ENCODE peak calls at places on chromosomes 12 and 14, in nine cellular contexts. One of them, this sample, is unnamed.

GRCh38 chr12:20372326-20373097 is 4.2 kb downstream of the PDE3A start:
- DNase-seq in NCI-H1092: no peak
- DNase-seq in SJSA1: no peak
- DNase-seq in lung microvascular endothelial cell: no peak
- DNase-seq in CD8-positive, alpha-beta memory T cell: no peak
- DNase-seq in mucosa of descending colon: no peak
- DNase-seq in choroid plexus epithelial cell: no peak
- DNase-seq in A549: no peak
- DNase-seq in transverse colon: no peak
- DNase-seq in this sample: no peak

GRCh38 chr14:26984318-26985177 is 386.7 kb upstream of the NOVA1 start:
- DNase-seq in transverse colon: peak; percentile 64
- DNase-seq in A549: peak; percentile 77
- DNase-seq in choroid plexus epithelial cell: peak; percentile 76
- DNase-seq in CD8-positive, alpha-beta memory T cell: no peak
- DNase-seq in mucosa of descending colon: no peak
- DNase-seq in SJSA1: peak; percentile 45
- DNase-seq in NCI-H1092: peak; percentile 80
- DNase-seq in lung microvascular endothelial cell: peak; percentile 60
- DNase-seq in this sample: peak; percentile 2

GRCh38 chr12:5768171-5768879 is 176.7 kb downstream of the ANO2 start:
- DNase-seq in transverse colon: no peak
- DNase-seq in choroid plexus epithelial cell: no peak
- DNase-seq in A549: no peak
- DNase-seq in SJSA1: no peak
- DNase-seq in lung microvascular endothelial cell: no peak
- DNase-seq in CD8-positive, alpha-beta memory T cell: no peak
- DNase-seq in mucosa of descending colon: peak; percentile 45
- DNase-seq in NCI-H1092: no peak
- DNase-seq in this sample: no peak

GRCh38 chr14:22982477-22983245 is at the start of gene AJUBA:
- DNase-seq in lung microvascular endothelial cell: peak; percentile 91
- DNase-seq in A549: peak; percentile 95
- DNase-seq in transverse colon: peak; percentile 86
- DNase-seq in CD8-positive, alpha-beta memory T cell: peak; percentile 76
- DNase-seq in SJSA1: peak; percentile 97
- DNase-seq in NCI-H1092: no peak
- DNase-seq in choroid plexus epithelial cell: peak; percentile 91
- DNase-seq in mucosa of descending colon: peak; percentile 87
- DNase-seq in this sample: peak; percentile 93

GRCh38 chr12:81888961-81889360 is 129.8 kb upstream of the PPFIA2 start:
- DNase-seq in CD8-positive, alpha-beta memory T cell: no peak
- DNase-seq in NCI-H1092: no peak
- DNase-seq in mucosa of descending colon: no peak
- DNase-seq in choroid plexus epithelial cell: no peak
- DNase-seq in lung microvascular endothelial cell: no peak
- DNase-seq in transverse colon: no peak
- DNase-seq in SJSA1: no peak
- DNase-seq in A549: no peak
- DNase-seq in this sample: no peak

GRCh38 chr14:100905166-100905565 is 1.6 kb upstream of the RTL1 start:
- DNase-seq in A549: no peak
- DNase-seq in CD8-positive, alpha-beta memory T cell: no peak
- DNase-seq in transverse colon: no peak
- DNase-seq in lung microvascular endothelial cell: no peak
- DNase-seq in mucosa of descending colon: no peak
- DNase-seq in choroid plexus epithelial cell: no peak
- DNase-seq in SJSA1: no peak
- DNase-seq in NCI-H1092: no peak
- DNase-seq in this sample: no peak

GRCh38 chr14:54502602-54503001 is 7.1 kb upstream of the CGRRF1 start:
- DNase-seq in lung microvascular endothelial cell: no peak
- DNase-seq in A549: no peak
- DNase-seq in transverse colon: no peak
- DNase-seq in choroid plexus epithelial cell: no peak
- DNase-seq in SJSA1: no peak
- DNase-seq in CD8-positive, alpha-beta memory T cell: no peak
- DNase-seq in NCI-H1092: no peak
- DNase-seq in mucosa of descending colon: no peak
- DNase-seq in this sample: no peak

GRCh38 chr14:80987235-80988032 is 32.0 kb downstream of the TSHR start:
- DNase-seq in CD8-positive, alpha-beta memory T cell: peak; percentile 75
- DNase-seq in lung microvascular endothelial cell: peak; percentile 69
- DNase-seq in SJSA1: peak; percentile 53
- DNase-seq in transverse colon: peak; percentile 78
- DNase-seq in NCI-H1092: peak; percentile 56
- DNase-seq in mucosa of descending colon: no peak
- DNase-seq in choroid plexus epithelial cell: peak; percentile 81
- DNase-seq in A549: peak; percentile 78
- DNase-seq in this sample: peak; percentile 65

GRCh38 chr12:53120685-53121525 is 17.6 kb downstream of the SOAT2 start:
- DNase-seq in choroid plexus epithelial cell: no peak
- DNase-seq in SJSA1: no peak
- DNase-seq in CD8-positive, alpha-beta memory T cell: no peak
- DNase-seq in NCI-H1092: no peak
- DNase-seq in lung microvascular endothelial cell: no peak
- DNase-seq in mucosa of descending colon: no peak
- DNase-seq in transverse colon: no peak
- DNase-seq in A549: no peak
- DNase-seq in this sample: no peak

GRCh38 chr14:42420071-42420470 is 813.4 kb downstream of the LRFN5 start:
- DNase-seq in transverse colon: no peak
- DNase-seq in CD8-positive, alpha-beta memory T cell: no peak
- DNase-seq in SJSA1: no peak
- DNase-seq in mucosa of descending colon: no peak
- DNase-seq in NCI-H1092: no peak
- DNase-seq in choroid plexus epithelial cell: no peak
- DNase-seq in A549: no peak
- DNase-seq in lung microvascular endothelial cell: no peak
- DNase-seq in this sample: no peak

GRCh38 chr12:12010277-12011031 is 60.3 kb upstream of the BCL2L14 start:
- DNase-seq in SJSA1: no peak
- DNase-seq in CD8-positive, alpha-beta memory T cell: peak; percentile 68
- DNase-seq in transverse colon: peak; percentile 41
- DNase-seq in choroid plexus epithelial cell: peak; percentile 74
- DNase-seq in A549: no peak
- DNase-seq in lung microvascular endothelial cell: peak; percentile 22
- DNase-seq in mucosa of descending colon: peak; percentile 73
- DNase-seq in NCI-H1092: no peak
- DNase-seq in this sample: no peak

GRCh38 chr14:96902004-96902403 is 104.8 kb downstream of the VRK1 start:
- DNase-seq in lung microvascular endothelial cell: no peak
- DNase-seq in mucosa of descending colon: no peak
- DNase-seq in choroid plexus epithelial cell: no peak
- DNase-seq in transverse colon: no peak
- DNase-seq in A549: no peak
- DNase-seq in NCI-H1092: peak; percentile 11
- DNase-seq in SJSA1: no peak
- DNase-seq in CD8-positive, alpha-beta memory T cell: no peak
- DNase-seq in this sample: no peak

GRCh38 chr12:32669584-32669983 is 9.5 kb upstream of the DNM1L start:
- DNase-seq in A549: no peak
- DNase-seq in transverse colon: no peak
- DNase-seq in NCI-H1092: no peak
- DNase-seq in choroid plexus epithelial cell: no peak
- DNase-seq in CD8-positive, alpha-beta memory T cell: no peak
- DNase-seq in SJSA1: no peak
- DNase-seq in lung microvascular endothelial cell: no peak
- DNase-seq in mucosa of descending colon: no peak
- DNase-seq in this sample: no peak

GRCh38 chr14:87252103-87252502 is 740.9 kb downstream of the GALC start:
- DNase-seq in A549: no peak
- DNase-seq in SJSA1: no peak
- DNase-seq in choroid plexus epithelial cell: no peak
- DNase-seq in CD8-positive, alpha-beta memory T cell: no peak
- DNase-seq in lung microvascular endothelial cell: no peak
- DNase-seq in transverse colon: no peak
- DNase-seq in mucosa of descending colon: no peak
- DNase-seq in NCI-H1092: no peak
- DNase-seq in this sample: no peak

GRCh38 chr12:76899522-76899921 is 20.7 kb upstream of the CSRP2 start:
- DNase-seq in A549: no peak
- DNase-seq in SJSA1: no peak
- DNase-seq in choroid plexus epithelial cell: no peak
- DNase-seq in lung microvascular endothelial cell: no peak
- DNase-seq in CD8-positive, alpha-beta memory T cell: no peak
- DNase-seq in transverse colon: no peak
- DNase-seq in NCI-H1092: no peak
- DNase-seq in mucosa of descending colon: no peak
- DNase-seq in this sample: no peak

GRCh38 chr14:89617471-89618291 is 200.6 kb upstream of the FOXN3 start:
- DNase-seq in SJSA1: no peak
- DNase-seq in lung microvascular endothelial cell: peak; percentile 45
- DNase-seq in transverse colon: peak; percentile 59
- DNase-seq in CD8-positive, alpha-beta memory T cell: peak; percentile 67
- DNase-seq in A549: no peak
- DNase-seq in NCI-H1092: no peak
- DNase-seq in choroid plexus epithelial cell: peak; percentile 66
- DNase-seq in mucosa of descending colon: no peak
- DNase-seq in this sample: no peak

GRCh38 chr12:127162902-127163301 is 1104.1 kb upstream of the TMEM132C start:
- DNase-seq in A549: peak; percentile 20
- DNase-seq in transverse colon: no peak
- DNase-seq in lung microvascular endothelial cell: no peak
- DNase-seq in mucosa of descending colon: no peak
- DNase-seq in SJSA1: peak; percentile 46
- DNase-seq in NCI-H1092: no peak
- DNase-seq in CD8-positive, alpha-beta memory T cell: peak; percentile 80
- DNase-seq in choroid plexus epithelial cell: peak; percentile 78
- DNase-seq in this sample: no peak

GRCh38 chr12:115224031-115224430 is 540.1 kb upstream of the TBX3 start:
- DNase-seq in transverse colon: no peak
- DNase-seq in A549: no peak
- DNase-seq in CD8-positive, alpha-beta memory T cell: no peak
- DNase-seq in lung microvascular endothelial cell: no peak
- DNase-seq in choroid plexus epithelial cell: no peak
- DNase-seq in NCI-H1092: no peak
- DNase-seq in mucosa of descending colon: no peak
- DNase-seq in SJSA1: peak; percentile 71
- DNase-seq in this sample: no peak

GRCh38 chr12:81296556-81297305 is 218.9 kb downstream of the ACSS3 start:
- DNase-seq in lung microvascular endothelial cell: peak; percentile 33
- DNase-seq in NCI-H1092: no peak
- DNase-seq in transverse colon: no peak
- DNase-seq in CD8-positive, alpha-beta memory T cell: no peak
- DNase-seq in choroid plexus epithelial cell: peak; percentile 77
- DNase-seq in SJSA1: no peak
- DNase-seq in A549: peak; percentile 10
- DNase-seq in mucosa of descending colon: no peak
- DNase-seq in this sample: no peak

GRCh38 chr12:14207946-14208612 is 157.4 kb upstream of the ATF7IP start:
- DNase-seq in transverse colon: peak; percentile 71
- DNase-seq in lung microvascular endothelial cell: no peak
- DNase-seq in SJSA1: no peak
- DNase-seq in choroid plexus epithelial cell: no peak
- DNase-seq in NCI-H1092: no peak
- DNase-seq in CD8-positive, alpha-beta memory T cell: no peak
- DNase-seq in A549: no peak
- DNase-seq in mucosa of descending colon: no peak
- DNase-seq in this sample: no peak

GRCh38 chr14:27315477-27315876 is 717.6 kb upstream of the NOVA1 start:
- DNase-seq in A549: no peak
- DNase-seq in NCI-H1092: no peak
- DNase-seq in transverse colon: no peak
- DNase-seq in mucosa of descending colon: no peak
- DNase-seq in CD8-positive, alpha-beta memory T cell: no peak
- DNase-seq in lung microvascular endothelial cell: no peak
- DNase-seq in choroid plexus epithelial cell: no peak
- DNase-seq in SJSA1: no peak
- DNase-seq in this sample: no peak

GRCh38 chr12:12513416-12514006 is 49.2 kb downstream of the DUSP16 start:
- DNase-seq in A549: no peak
- DNase-seq in mucosa of descending colon: no peak
- DNase-seq in lung microvascular endothelial cell: no peak
- DNase-seq in NCI-H1092: no peak
- DNase-seq in transverse colon: no peak
- DNase-seq in CD8-positive, alpha-beta memory T cell: no peak
- DNase-seq in choroid plexus epithelial cell: no peak
- DNase-seq in SJSA1: no peak
- DNase-seq in this sample: no peak

GRCh38 chr12:115518-115917 is 49.0 kb downstream of the IQSEC3 start:
- DNase-seq in SJSA1: no peak
- DNase-seq in choroid plexus epithelial cell: no peak
- DNase-seq in transverse colon: no peak
- DNase-seq in lung microvascular endothelial cell: no peak
- DNase-seq in A549: no peak
- DNase-seq in NCI-H1092: no peak
- DNase-seq in CD8-positive, alpha-beta memory T cell: no peak
- DNase-seq in mucosa of descending colon: no peak
- DNase-seq in this sample: no peak

GRCh38 chr14:81523616-81524015 is 10.0 kb downstream of the SEL1L start:
- DNase-seq in lung microvascular endothelial cell: no peak
- DNase-seq in mucosa of descending colon: no peak
- DNase-seq in SJSA1: no peak
- DNase-seq in CD8-positive, alpha-beta memory T cell: no peak
- DNase-seq in transverse colon: no peak
- DNase-seq in A549: no peak
- DNase-seq in choroid plexus epithelial cell: no peak
- DNase-seq in NCI-H1092: no peak
- DNase-seq in this sample: no peak

GRCh38 chr14:100670017-100670974 is 56.4 kb upstream of the DLK1 start:
- DNase-seq in SJSA1: no peak
- DNase-seq in A549: no peak
- DNase-seq in lung microvascular endothelial cell: no peak
- DNase-seq in CD8-positive, alpha-beta memory T cell: no peak
- DNase-seq in transverse colon: no peak
- DNase-seq in choroid plexus epithelial cell: no peak
- DNase-seq in NCI-H1092: peak; percentile 17
- DNase-seq in mucosa of descending colon: no peak
- DNase-seq in this sample: no peak

GRCh38 chr14:31898835-31899528 is 178.1 kb upstream of the ARHGAP5 start:
- DNase-seq in CD8-positive, alpha-beta memory T cell: no peak
- DNase-seq in NCI-H1092: no peak
- DNase-seq in lung microvascular endothelial cell: no peak
- DNase-seq in A549: no peak
- DNase-seq in transverse colon: no peak
- DNase-seq in mucosa of descending colon: no peak
- DNase-seq in SJSA1: no peak
- DNase-seq in choroid plexus epithelial cell: no peak
- DNase-seq in this sample: no peak

GRCh38 chr12:13273850-13274249 is 77.3 kb downstream of the EMP1 start:
- DNase-seq in CD8-positive, alpha-beta memory T cell: no peak
- DNase-seq in NCI-H1092: no peak
- DNase-seq in lung microvascular endothelial cell: no peak
- DNase-seq in transverse colon: no peak
- DNase-seq in mucosa of descending colon: no peak
- DNase-seq in SJSA1: no peak
- DNase-seq in A549: no peak
- DNase-seq in choroid plexus epithelial cell: no peak
- DNase-seq in this sample: no peak

GRCh38 chr12:54759751-54760150 is 94.6 kb upstream of the MUCL1 start:
- DNase-seq in transverse colon: no peak
- DNase-seq in mucosa of descending colon: no peak
- DNase-seq in CD8-positive, alpha-beta memory T cell: no peak
- DNase-seq in NCI-H1092: peak; percentile 38
- DNase-seq in SJSA1: no peak
- DNase-seq in lung microvascular endothelial cell: peak; percentile 24
- DNase-seq in A549: peak; percentile 56
- DNase-seq in choroid plexus epithelial cell: peak; percentile 46
- DNase-seq in this sample: peak; percentile 51

GRCh38 chr14:88628033-88628432 is 65.2 kb downstream of the ZC3H14 start:
- DNase-seq in CD8-positive, alpha-beta memory T cell: no peak
- DNase-seq in transverse colon: no peak
- DNase-seq in lung microvascular endothelial cell: no peak
- DNase-seq in NCI-H1092: no peak
- DNase-seq in mucosa of descending colon: no peak
- DNase-seq in choroid plexus epithelial cell: no peak
- DNase-seq in A549: no peak
- DNase-seq in SJSA1: no peak
- DNase-seq in this sample: no peak

This sample was measured in SW 1271.